ENCODE peak calls at places on chromosomes 12 and 14, in nine cellular contexts. J is GM23248, M is SK-N-SH, I is hepatocyte, K is MM.1S, A is GM23338, B is OCI-LY7, U is PC-3, Q is HCT116. P is an unnamed sample.

GRCh38 chr12:27469161-27469560 is 22.6 kb downstream of the SMCO2 start:
- DNase-seq in J (no peak), M (no peak), I (no peak), K (no peak), A (no peak), B (no peak), U (no peak), Q (no peak), P (no peak)

GRCh38 chr12:69052613-69053408 is 119.8 kb upstream of the CPM start:
- DNase-seq in J (peak; percentile 94), M (no peak), I (peak; percentile 52), K (peak; percentile 9), A (peak; percentile 66), B (no peak), U (peak; percentile 91), Q (peak; percentile 24), P (no peak)

GRCh38 chr14:100982764-100983163 is 79.2 kb upstream of the RTL1 start:
- DNase-seq in J (peak; percentile 66), M (no peak), I (no peak), K (no peak), A (no peak), B (no peak), U (peak; percentile 80), Q (peak; percentile 36), P (no peak)

GRCh38 chr14:77926942-77927341 is 127.0 kb downstream of the ADCK1 start:
- DNase-seq in J (no peak), M (no peak), I (no peak), K (no peak), A (no peak), B (no peak), U (no peak), Q (no peak), P (peak; percentile 72)

GRCh38 chr12:92253301-92253700 is 107.7 kb upstream of the BTG1 start:
- DNase-seq in J (peak; percentile 24), M (no peak), I (no peak), K (no peak), A (no peak), B (no peak), U (peak; percentile 14), Q (no peak), P (no peak)

GRCh38 chr12:52836042-52836466 is 1.9 kb upstream of the KRT79 start:
- DNase-seq in J (peak; percentile 83), M (no peak), I (no peak), K (no peak), A (no peak), B (no peak), U (peak; percentile 51), Q (no peak), P (no peak)

GRCh38 chr12:30110970-30111586 is 327.3 kb upstream of the TMTC1 start:
- DNase-seq in J (peak; percentile 15), M (peak; percentile 19), I (no peak), K (no peak), A (no peak), B (no peak), U (peak; percentile 51), Q (no peak), P (no peak)

GRCh38 chr12:6567112-6567680 is 895 bp downstream of the NOP2 start:
- DNase-seq in J (peak; percentile 31), M (no peak), I (no peak), K (no peak), A (no peak), B (peak; percentile 32), U (peak; percentile 19), Q (no peak), P (no peak)

GRCh38 chr14:102538598-102539543 is 29.3 kb upstream of the ANKRD9 start:
- DNase-seq in J (no peak), M (peak; percentile 29), I (peak; percentile 9), K (no peak), A (no peak), B (no peak), U (no peak), Q (no peak), P (no peak)
- H3K4me2 ChIP-seq in J (no peak overlapping the region), M (no peak overlapping the region), I (no peak overlapping the region), K (no peak overlapping the region), A (no peak overlapping the region), B (no peak overlapping the region), U (no peak overlapping the region), Q (no peak overlapping the region), P (no peak overlapping the region)

GRCh38 chr14:73796881-73797539 is 54.6 kb upstream of the PTGR2 start:
- DNase-seq in J (peak; percentile 41), M (no peak), I (no peak), K (no peak), A (no peak), B (no peak), U (no peak), Q (no peak), P (no peak)

GRCh38 chr14:73800970-73801515 is 50.6 kb upstream of the PTGR2 start:
- DNase-seq in J (no peak), M (no peak), I (no peak), K (no peak), A (no peak), B (no peak), U (no peak), Q (no peak), P (no peak)

GRCh38 chr14:73795974-73796373 is 55.7 kb upstream of the PTGR2 start:
- DNase-seq in J (peak; percentile 63), M (no peak), I (peak; percentile 80), K (no peak), A (no peak), B (no peak), U (peak; percentile 97), Q (peak; percentile 77), P (no peak)

GRCh38 chr14:73795466-73795865 is 56.2 kb upstream of the PTGR2 start:
- DNase-seq in J (no peak), M (no peak), I (no peak), K (no peak), A (no peak), B (no peak), U (no peak), Q (no peak), P (no peak)

GRCh38 chr14:73797540-73797925 is 54.1 kb upstream of the PTGR2 start:
- DNase-seq in J (no peak), M (no peak), I (no peak), K (no peak), A (no peak), B (no peak), U (no peak), Q (no peak), P (no peak)
- H3K4me3 ChIP-seq in J (no peak overlapping the region), M (no peak overlapping the region), I (no peak overlapping the region), K (no peak overlapping the region), A (no peak overlapping the region), B (no peak overlapping the region), U (no peak overlapping the region), Q (no peak overlapping the region), P (no peak overlapping the region)

GRCh38 chr12:132400011-132400641 is 70.7 kb upstream of the GALNT9 start:
- DNase-seq in J (peak; percentile 17), M (peak; percentile 74), I (no peak), K (no peak), A (no peak), B (no peak), U (no peak), Q (no peak), P (no peak)

GRCh38 chr12:132399092-132400010 is 70.0 kb upstream of the GALNT9 start:
- DNase-seq in J (no peak), M (no peak), I (no peak), K (no peak), A (no peak), B (no peak), U (no peak), Q (no peak), P (no peak)

GRCh38 chr12:132397152-132397933 is 68.0 kb upstream of the GALNT9 start:
- DNase-seq in J (no peak), M (no peak), I (no peak), K (no peak), A (no peak), B (no peak), U (no peak), Q (no peak), P (no peak)

GRCh38 chr12:132397934-132398385 is 68.6 kb upstream of the GALNT9 start:
- DNase-seq in J (no peak), M (no peak), I (no peak), K (no peak), A (no peak), B (no peak), U (no peak), Q (no peak), P (no peak)

DNA sequence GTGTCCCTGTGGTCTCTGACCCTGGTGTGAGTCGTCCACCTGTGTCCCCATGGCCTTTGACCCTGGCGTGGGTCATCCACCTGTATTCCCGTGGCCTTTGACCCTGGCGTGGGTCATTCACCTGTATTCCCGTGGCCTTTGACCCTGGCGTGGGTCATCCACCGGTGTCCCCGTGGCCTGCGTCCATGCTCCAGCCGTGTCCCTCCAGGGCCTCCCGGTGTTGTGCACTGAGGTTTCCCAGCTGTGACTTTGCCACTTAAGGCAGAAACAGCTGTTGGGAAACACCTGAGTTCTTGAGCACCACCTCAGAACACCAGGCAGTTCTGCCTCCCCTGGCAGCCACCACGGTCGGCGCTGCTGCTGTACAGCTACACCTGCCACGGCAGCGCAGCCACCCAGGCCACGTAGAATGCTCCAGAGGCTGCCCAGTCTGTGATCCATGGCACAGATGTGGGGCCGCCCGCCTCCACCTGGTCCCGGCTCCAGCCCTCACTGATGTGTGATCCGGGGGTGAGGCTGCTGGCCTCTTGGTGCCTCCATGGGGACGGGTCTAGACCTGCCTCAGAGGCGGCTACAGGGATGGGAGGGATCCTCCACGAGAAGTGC is 69.1 kb upstream of the GALNT9 start:
- DNase-seq in J (no peak), M (no peak), I (no peak), K (no peak), A (no peak), B (no peak), U (no peak), Q (no peak), P (no peak)
- TF ChIP-seq EZH2phosphoT487 in J (no peak), M (no peak), I (no peak), K (no peak), A (no peak), B (no peak), U (no peak), Q (no peak), P (no peak)

GRCh38 chr12:120843472-120843871 is 60.7 kb downstream of the SPPL3 start:
- DNase-seq in J (no peak), M (no peak), I (no peak), K (no peak), A (no peak), B (no peak), U (no peak), Q (no peak), P (no peak)

GRCh38 chr12:120845696-120846095 is 58.5 kb downstream of the SPPL3 start:
- DNase-seq in J (no peak), M (no peak), I (no peak), K (no peak), A (no peak), B (no peak), U (no peak), Q (no peak), P (no peak)

GRCh38 chr12:120842595-120842994 is 61.6 kb downstream of the SPPL3 start:
- DNase-seq in J (no peak), M (no peak), I (no peak), K (no peak), A (no peak), B (no peak), U (no peak), Q (no peak), P (peak; percentile 33)

GRCh38 chr12:120844768-120845449 is 59.2 kb downstream of the SPPL3 start:
- DNase-seq in J (no peak), M (no peak), I (no peak), K (no peak), A (no peak), B (no peak), U (no peak), Q (no peak), P (no peak)

DNA sequence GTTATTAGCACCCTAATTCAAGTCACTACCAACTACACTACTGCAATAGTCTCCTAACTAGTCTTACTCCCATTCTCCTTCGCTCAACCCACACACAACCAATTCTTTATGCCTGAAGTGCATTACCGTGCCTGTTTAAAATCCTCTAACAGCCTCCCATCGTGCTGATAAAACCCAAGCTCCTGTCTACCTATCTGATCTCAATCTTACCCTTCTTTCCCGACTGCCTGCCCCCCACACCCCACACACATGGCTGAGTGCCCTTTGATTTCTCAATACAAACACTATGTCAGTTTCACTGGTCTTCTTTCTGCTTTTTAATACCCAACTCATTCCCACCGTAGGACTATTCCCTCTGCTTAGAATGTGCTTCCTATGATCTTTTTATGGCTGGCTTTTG is 59.9 kb downstream of the SPPL3 start:
- DNase-seq in J (no peak), M (no peak), I (no peak), K (no peak), A (no peak), B (no peak), U (no peak), Q (no peak), P (no peak)
- H3K4me2 ChIP-seq in J (no peak overlapping the region), M (no peak overlapping the region), I (peak overlapping the region; percentile 27), K (no peak overlapping the region), A (no peak overlapping the region), B (no peak overlapping the region), U (no peak overlapping the region), Q (no peak overlapping the region), P (no peak overlapping the region)